ENCODE peak calls at places on chromosomes 7 and 10, in six cellular contexts. M, Z, Y, A, T and V are unnamed samples.

GRCh38 chr7:90190995-90191394 is 20.5 kb upstream of the STEAP2 start:
- DNase-seq in T (no peak), Y (no peak), Z (no peak), A (no peak), M (no peak), V (no peak)

GRCh38 chr7:30159698-30160143 is 24.9 kb downstream of the MTURN start:
- DNase-seq in A (peak), Y (no peak), M (no peak), T (no peak), Z (peak), V (no peak)

GRCh38 chr7:435518-436366 is 83.9 kb downstream of the PDGFA start:
- DNase-seq in A (no peak), T (no peak), M (no peak), Y (no peak), Z (no peak), V (no peak)

GRCh38 chr10:115947104-115947503 is 325.9 kb downstream of the GFRA1 start:
- DNase-seq in M (no peak), Y (no peak), A (no peak), Z (no peak), T (no peak), V (no peak)

GRCh38 chr10:97852277-97852676 is 2.6 kb downstream of the GOLGA7B start:
- DNase-seq in A (no peak), Z (no peak), M (no peak), T (no peak), Y (no peak), V (no peak)

GRCh38 chr10:58266826-58267712 is 625 bp downstream of the IPMK start:
- DNase-seq in Z (peak), M (no peak), Y (no peak), T (no peak), A (peak), V (no peak)

GRCh38 chr10:29731760-29732159 is 97.0 kb upstream of the SVIL start:
- DNase-seq in M (no peak), Y (no peak), A (no peak), T (no peak), Z (no peak), V (no peak)

GRCh38 chr7:66379761-66380160 is 174.6 kb downstream of the TPST1 start:
- DNase-seq in M (no peak), A (no peak), Z (no peak), Y (no peak), T (no peak), V (no peak)

GRCh38 chr7:73717991-73718405 is 1.5 kb downstream of the STX1A start:
- DNase-seq in Y (no peak), T (no peak), A (no peak), M (no peak), Z (no peak), V (no peak)

GRCh38 chr7:27158436-27159277 is 2.2 kb upstream of the HOXA7 start:
- DNase-seq in A (no peak), T (no peak), Z (no peak), Y (no peak), M (no peak), V (no peak)

GRCh38 chr7:139626817-139627216 is 103.3 kb downstream of the CLEC2L start:
- DNase-seq in Y (no peak), T (no peak), A (no peak), M (no peak), Z (no peak), V (no peak)

GRCh38 chr10:33155720-33156638 is 178.5 kb downstream of the NRP1 start:
- DNase-seq in M (no peak), A (peak), Y (no peak), T (peak), Z (peak), V (peak)

GRCh38 chr7:73971701-73972341 is 56.2 kb upstream of the ELN start:
- DNase-seq in Z (no peak), M (no peak), Y (peak), A (no peak), T (no peak), V (no peak)

GRCh38 chr10:44991571-44991970 is 9.2 kb upstream of the ZNF22 start:
- DNase-seq in Z (no peak), T (no peak), Y (no peak), A (no peak), M (no peak), V (no peak)

GRCh38 chr7:11026452-11027359 is 53.0 kb downstream of the PHF14 start:
- DNase-seq in M (no peak), Z (no peak), T (no peak), Y (no peak), A (no peak), V (no peak)

GRCh38 chr10:24444337-24444736 is 235.4 kb downstream of the KIAA1217 start:
- DNase-seq in Z (no peak), T (no peak), Y (no peak), M (no peak), A (no peak), V (no peak)

GRCh38 chr7:143383642-143383957 is 2.5 kb downstream of the ZYX start:
- DNase-seq in A (no peak), M (no peak), T (no peak), Z (no peak), Y (no peak), V (no peak)

GRCh38 chr10:119079572-119080520 is 771 bp downstream of the EIF3A start:
- DNase-seq in M (no peak), A (peak), Z (peak), T (peak), Y (no peak), V (peak)

DNA sequence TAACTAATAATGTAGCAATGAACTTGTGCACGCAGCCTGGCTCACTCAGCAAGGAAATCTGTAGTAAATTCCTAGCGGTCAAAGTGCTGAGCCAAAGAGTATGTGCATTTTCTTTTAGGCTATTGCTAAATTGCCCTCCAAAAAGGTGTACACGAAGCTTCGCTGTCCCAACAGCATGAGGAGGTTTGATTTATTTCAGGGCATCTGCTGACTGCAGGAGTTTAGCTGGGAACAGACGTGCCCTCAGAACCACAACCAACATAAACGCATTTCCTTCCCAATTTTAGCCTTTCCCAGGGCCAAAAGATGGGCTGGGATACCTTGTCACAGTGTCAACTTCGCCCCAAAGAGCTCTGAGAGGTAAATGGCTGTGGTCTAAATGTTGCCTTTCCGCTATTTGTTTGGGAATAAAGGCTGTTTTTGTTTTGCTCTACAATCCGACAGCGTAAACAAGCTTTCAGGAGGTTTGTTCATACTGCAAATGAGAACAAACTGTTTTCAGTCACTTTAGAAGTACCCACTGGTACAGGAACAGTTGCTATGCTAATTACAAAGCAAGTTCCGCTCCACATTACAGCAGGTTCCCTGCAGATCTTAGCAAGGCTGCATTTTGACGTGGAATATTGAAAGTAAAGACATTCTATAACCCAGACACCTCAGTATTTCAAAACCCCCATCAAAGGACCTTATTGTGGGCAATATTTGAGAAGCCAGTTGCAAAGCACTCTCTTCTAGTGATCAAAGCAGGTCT is 16.7 kb downstream of the VSIR start:
- DNase-seq in T (no peak), M (no peak), A (no peak), Y (no peak), Z (no peak), V (no peak)
- TF ChIP-seq POLR2A in T (no peak), M (no peak), A (no peak), Y (no peak), Z (no peak), V (no peak)

DNA sequence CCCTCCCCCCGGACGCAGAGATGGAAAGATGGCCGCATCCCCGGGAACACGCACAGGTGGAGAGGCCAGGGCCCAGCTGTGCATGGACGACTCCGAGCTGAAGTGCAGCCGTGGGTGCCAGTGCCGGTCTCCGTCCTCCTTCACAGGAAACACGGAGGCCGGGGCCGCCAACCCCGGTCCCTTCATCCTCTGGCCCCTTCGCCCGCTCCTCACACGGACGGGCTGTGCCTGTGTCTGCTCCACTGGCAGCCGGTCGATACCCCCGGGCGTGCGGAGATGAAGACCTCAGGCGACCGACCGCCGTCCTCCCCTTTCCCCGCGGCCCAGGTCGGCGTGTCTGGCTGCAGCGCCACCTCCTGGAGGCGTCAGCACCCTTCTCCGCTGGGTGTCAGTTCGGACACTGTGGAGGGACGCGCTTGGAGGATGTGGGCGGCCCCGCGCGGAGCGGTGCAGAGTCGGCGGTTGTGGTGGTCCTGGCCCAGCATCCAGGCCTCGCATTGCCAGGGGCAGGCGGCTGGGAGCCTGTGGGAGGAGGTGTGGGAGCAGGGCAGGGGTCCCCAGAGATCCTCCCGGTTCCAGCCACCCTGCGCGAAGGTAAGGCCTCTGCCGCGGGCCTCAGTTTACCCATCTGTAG is 9.9 kb downstream of the ZNF511 start:
- DNase-seq in M (no peak), T (peak), A (peak), Y (no peak), Z (peak), V (peak)
- TF ChIP-seq TAF1 in M (no peak), T (no peak), A (no peak), Y (peak), Z (peak), V (no peak)

GRCh38 chr7:129434172-129434845 is at the start of gene STRIP2:
- DNase-seq in Z (peak), T (peak), Y (peak), A (peak), M (peak), V (peak)
- TF ChIP-seq POLR2AphosphoS5 in Z (peak), T (no peak), Y (peak), A (peak), M (no peak), V (no peak)

DNA sequence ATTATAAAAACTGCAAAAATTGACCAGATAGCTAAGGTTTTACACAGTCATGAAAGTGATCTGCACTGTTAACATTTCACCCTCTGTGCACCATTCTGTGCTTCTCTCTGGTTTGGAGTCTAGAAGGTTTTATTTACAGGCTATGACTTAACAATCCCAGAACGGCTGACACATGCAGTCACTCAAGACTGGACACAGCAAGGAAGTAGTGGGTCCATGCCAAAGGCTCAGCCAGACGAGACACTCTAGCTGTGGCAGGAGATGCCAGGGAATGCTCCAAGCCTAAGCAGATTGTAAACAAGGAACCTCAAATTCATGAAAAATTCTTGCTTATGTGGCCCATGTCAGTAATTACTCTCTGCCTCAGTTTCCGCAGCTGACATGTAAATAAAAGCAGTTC is 131.9 kb downstream of the EGFR start:
- DNase-seq in Z (no peak), A (no peak), T (no peak), Y (no peak), M (no peak), V (no peak)
- TF ChIP-seq POLR2A in Z (no peak), A (no peak), T (no peak), Y (no peak), M (no peak), V (no peak)

DNA sequence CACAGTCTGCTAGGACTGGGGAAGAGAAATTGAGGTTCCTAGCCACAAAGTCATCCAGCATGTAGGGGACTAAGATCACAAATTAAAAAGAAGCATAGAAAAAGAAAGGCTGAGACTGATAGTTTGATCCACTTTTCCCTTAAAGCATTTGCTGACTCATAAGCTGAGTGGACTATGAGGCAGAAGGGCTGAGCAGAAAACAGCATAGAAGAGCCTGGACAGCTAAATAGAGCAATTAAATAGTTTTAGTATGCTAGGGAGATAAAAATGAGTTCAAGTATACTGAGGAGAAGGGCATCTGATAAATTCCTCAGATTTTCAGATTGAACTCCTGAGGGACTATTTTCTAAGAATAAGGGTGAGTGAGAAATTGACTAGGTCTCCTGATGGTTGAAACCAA is 155.9 kb upstream of the EGR2 start:
- DNase-seq in M (no peak), A (no peak), Z (no peak), T (no peak), Y (no peak), V (no peak)
- TF ChIP-seq TAF1 in M (no peak), A (no peak), Z (no peak), T (no peak), Y (no peak), V (no peak)